ENCODE peak calls at places on chromosomes 7 and 10, in nine cellular contexts. R is NCI-H524; P is brain microvascular endothelial cell; C is prostate gland; G is activated T-helper 9 cell treated with anti-CD3 and anti-CD28 coated beads, Interleukin-2, amount 50 U/mL, for 16 hours; E is ACHN; Y is activated CD8-positive, alpha-beta memory T cell treated with anti-CD3 and anti-CD28 coated beads, Interleukin-2, amount 50 U/mL, for 48 hours; D is dorsolateral prefrontal cortex; M is AG10803. I is an unnamed sample.

GRCh38 chr7:22192778-22193177 is 164.2 kb downstream of the RAPGEF5 start:
- DNase-seq in R (peak), P (no peak), C (no peak), G (no peak), E (no peak), Y (no peak), D (no peak), M (no peak), I (no peak)

GRCh38 chr10:7102557-7103349 is 308.1 kb downstream of the SFMBT2 start:
- DNase-seq in R (no peak), P (no peak), C (no peak), G (no peak), E (no peak), Y (no peak), D (no peak), M (no peak), I (no peak)

GRCh38 chr10:125164421-125164820 is 4.1 kb upstream of the CTBP2 start:
- DNase-seq in R (no peak), P (no peak), C (no peak), G (no peak), E (no peak), Y (no peak), D (no peak), M (no peak), I (no peak)

GRCh38 chr10:110859947-110860376 is 11.8 kb upstream of the PDCD4 start:
- DNase-seq in R (no peak), P (peak), C (no peak), G (no peak), E (no peak), Y (no peak), D (no peak), M (peak), I (no peak)

GRCh38 chr10:78277734-78278404 is 244.2 kb downstream of the RPS24 start:
- DNase-seq in R (peak), P (peak), C (peak), G (no peak), E (no peak), Y (no peak), D (peak), M (peak), I (no peak)

GRCh38 chr10:68489919-68490318 is 18.1 kb upstream of the DNA2 start:
- DNase-seq in R (no peak), P (no peak), C (no peak), G (no peak), E (no peak), Y (no peak), D (no peak), M (no peak), I (no peak)

GRCh38 chr7:1512781-1513656 is 8.8 kb upstream of the INTS1 start:
- DNase-seq in R (no peak), P (peak), C (no peak), G (no peak), E (peak), Y (peak), D (peak), M (peak), I (no peak)

GRCh38 chr10:49053998-49054692 is 61.2 kb downstream of the VSTM4 start:
- DNase-seq in R (no peak), P (no peak), C (no peak), G (no peak), E (no peak), Y (no peak), D (no peak), M (no peak), I (no peak)

GRCh38 chr7:20021834-20022233 is 195.3 kb downstream of the MACC1 start:
- DNase-seq in R (no peak), P (no peak), C (no peak), G (no peak), E (no peak), Y (no peak), D (no peak), M (peak), I (no peak)

GRCh38 chr7:105454058-105454739 is 65.5 kb upstream of the SRPK2 start:
- DNase-seq in R (no peak), P (peak), C (no peak), G (no peak), E (peak), Y (no peak), D (no peak), M (peak), I (no peak)

I was measured in NCI-H1694 treated with DMSO at 0.1 percent for 48 hours.